ENCODE peak calls at places on chromosome 5, in eight cellular contexts. M, Z, W, G, F, P, T and L are unnamed samples.

GRCh38 chr5:45454114-45454513 is 242.1 kb downstream of the HCN1 start:
- DNase-seq in P (no peak), G (peak), F (no peak), M (peak), W (peak), Z (no peak), T (no peak), L (no peak)

GRCh38 chr5:37786855-37787254 is 53.0 kb downstream of the GDNF start:
- DNase-seq in Z (no peak), G (no peak), M (no peak), T (no peak), P (no peak), W (no peak), F (no peak), L (no peak)

GRCh38 chr5:170427672-170428236 is 38.6 kb upstream of the KCNMB1 start:
- DNase-seq in F (no peak), M (no peak), G (no peak), P (no peak), T (no peak), W (peak), Z (no peak), L (peak)

GRCh38 chr5:137214446-137215189 is 284.5 kb downstream of the SPOCK1 start:
- DNase-seq in G (no peak), F (no peak), Z (peak), M (no peak), T (no peak), W (no peak), P (no peak), L (no peak)

GRCh38 chr5:141507387-141508091 is 18.7 kb downstream of the PCDHGC5 start:
- DNase-seq in F (no peak), P (no peak), M (no peak), G (no peak), W (peak), Z (no peak), T (no peak), L (no peak)

GRCh38 chr5:128227984-128228383 is 144.4 kb downstream of the SLC12A2 start:
- DNase-seq in P (no peak), F (no peak), G (peak), W (no peak), T (no peak), Z (no peak), M (peak), L (no peak)

GRCh38 chr5:71529682-71530081 is 57.5 kb upstream of the MCCC2 start:
- DNase-seq in F (no peak), W (no peak), T (no peak), P (no peak), G (no peak), M (no peak), Z (no peak), L (no peak)

GRCh38 chr5:177496111-177497010 is 1.0 kb downstream of the PDLIM7 start:
- DNase-seq in P (peak), W (peak), F (no peak), T (no peak), G (peak), M (peak), Z (peak), L (no peak)

GRCh38 chr5:111670826-111671492 is 86.0 kb downstream of the NREP start:
- DNase-seq in Z (no peak), G (no peak), T (no peak), M (peak), P (peak), F (no peak), W (no peak), L (no peak)

GRCh38 chr5:177605078-177605477 is 5.1 kb downstream of the B4GALT7 start:
- DNase-seq in M (no peak), G (no peak), P (no peak), T (no peak), F (no peak), W (no peak), Z (no peak), L (no peak)

GRCh38 chr5:168324864-168325615 is 33.6 kb downstream of the WWC1 start:
- DNase-seq in T (no peak), F (no peak), W (no peak), G (peak), P (no peak), M (no peak), Z (peak), L (no peak)

GRCh38 chr5:5492087-5492933 is 69.8 kb downstream of the ICE1 start:
- DNase-seq in W (peak), T (no peak), P (peak), F (peak), Z (peak), M (peak), G (peak), L (peak)

GRCh38 chr5:157558089-157558595 is 17.4 kb downstream of the ADAM19 start:
- DNase-seq in M (no peak), P (no peak), G (no peak), T (no peak), Z (peak), F (no peak), W (no peak), L (no peak)

GRCh38 chr5:65871182-65871581 is 55.2 kb upstream of the ERBIN start:
- DNase-seq in G (peak), M (no peak), F (no peak), T (no peak), Z (no peak), W (no peak), P (no peak), L (no peak)

GRCh38 chr5:40685191-40685590 is 5.5 kb downstream of the PTGER4 start:
- DNase-seq in W (no peak), Z (no peak), G (no peak), F (no peak), M (peak), T (no peak), P (no peak), L (no peak)

GRCh38 chr5:68290260-68290674 is 74.7 kb downstream of the PIK3R1 start:
- DNase-seq in G (no peak), M (no peak), F (no peak), P (peak), T (no peak), W (peak), Z (no peak), L (no peak)

GRCh38 chr5:179115845-179116524 is 55.8 kb downstream of the ZNF354C start:
- DNase-seq in W (no peak), M (no peak), F (no peak), Z (no peak), T (no peak), G (no peak), P (no peak), L (no peak)

GRCh38 chr5:166430491-166431319 is 1860.7 kb upstream of the WWC1 start:
- DNase-seq in W (no peak), M (no peak), Z (no peak), T (peak), G (no peak), F (no peak), P (no peak), L (no peak)

GRCh38 chr5:67880876-67881275 is 334.7 kb upstream of the PIK3R1 start:
- DNase-seq in M (no peak), W (no peak), T (no peak), F (no peak), P (no peak), Z (no peak), G (no peak), L (no peak)

GRCh38 chr5:106749826-106750225 is 920.9 kb downstream of the EFNA5 start:
- DNase-seq in T (no peak), G (no peak), W (no peak), M (no peak), Z (no peak), F (no peak), P (no peak), L (peak)

GRCh38 chr5:179550511-179551342 is at the start of gene RUFY1:
- DNase-seq in M (peak), T (no peak), P (peak), F (peak), Z (peak), W (peak), G (peak), L (no peak)

GRCh38 chr5:150144211-150144801 is 11.3 kb downstream of the PDGFRB start:
- DNase-seq in F (no peak), T (no peak), M (no peak), G (no peak), W (peak), P (peak), Z (no peak), L (no peak)

GRCh38 chr5:122498163-122498562 is 186.1 kb downstream of the SNCAIP start:
- DNase-seq in M (no peak), W (peak), T (peak), F (no peak), Z (no peak), P (no peak), G (no peak), L (no peak)

GRCh38 chr5:56588636-56589485 is 226.5 kb upstream of the MAP3K1 start:
- DNase-seq in P (no peak), G (no peak), Z (no peak), F (peak), W (no peak), M (no peak), T (no peak), L (no peak)

GRCh38 chr5:80957031-80957761 is 3.0 kb upstream of the RASGRF2 start:
- DNase-seq in M (peak), Z (peak), P (no peak), T (no peak), W (no peak), F (no peak), G (no peak), L (no peak)

GRCh38 chr5:114335391-114335790 is 26.5 kb upstream of the KCNN2 start:
- DNase-seq in P (no peak), T (no peak), F (no peak), W (no peak), M (no peak), Z (no peak), G (no peak), L (no peak)

GRCh38 chr5:172782169-172783039 is 11.4 kb upstream of the DUSP1 start:
- DNase-seq in Z (peak), T (no peak), W (no peak), G (no peak), F (no peak), M (peak), P (no peak), L (no peak)

GRCh38 chr5:171598279-171599152 is 179.1 kb downstream of the FGF18 start:
- DNase-seq in P (no peak), F (no peak), M (no peak), W (no peak), Z (no peak), G (no peak), T (no peak), L (no peak)

GRCh38 chr5:135383803-135384495 is 15.1 kb downstream of the MACROH2A1 start:
- DNase-seq in P (no peak), G (no peak), M (no peak), F (no peak), W (no peak), T (no peak), Z (no peak), L (no peak)
- H3K9ac ChIP-seq in P (no peak), G (no peak), M (no peak), F (no peak), W (no peak), T (no peak), Z (no peak), L (no peak)

GRCh38 chr5:134246771-134247329 is 21.0 kb upstream of the PPP2CA start:
- DNase-seq in F (no peak), M (no peak), Z (peak), W (no peak), G (no peak), T (no peak), P (no peak), L (no peak)
- H3K27ac ChIP-seq in F (no peak), M (no peak), Z (no peak), W (peak), G (no peak), T (no peak), P (no peak), L (no peak)

DNA sequence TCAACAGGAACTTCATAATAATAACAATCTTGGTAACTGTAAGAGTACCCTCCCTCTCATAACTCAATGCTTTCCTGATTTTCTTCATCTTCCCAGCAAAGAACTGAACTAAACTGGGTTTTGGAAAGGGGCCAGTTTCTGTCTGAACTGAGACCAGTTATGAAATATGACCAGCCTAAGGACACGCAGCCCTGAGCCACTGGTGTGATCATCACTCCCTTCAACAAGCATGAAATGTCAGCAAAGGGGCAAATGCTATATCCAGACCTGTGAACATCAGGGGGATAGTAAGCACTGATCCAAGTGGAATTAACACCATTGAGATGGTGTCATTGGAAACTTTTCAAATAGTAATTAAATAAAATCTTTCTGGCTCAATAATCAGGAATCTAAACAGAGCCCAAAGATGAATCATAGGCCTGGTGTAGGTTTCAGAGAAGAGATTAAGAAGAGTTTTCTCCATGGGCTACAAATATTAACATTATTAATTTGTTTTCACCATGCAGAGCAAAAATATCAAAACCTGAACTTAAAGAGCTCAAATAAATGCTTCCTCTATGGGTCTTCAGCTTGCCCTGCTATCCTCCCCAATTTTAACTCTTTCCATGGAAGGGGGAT is 82.0 kb downstream of the DPYSL3 start:
- DNase-seq in W (no peak), F (no peak), T (no peak), M (no peak), P (no peak), Z (no peak), G (no peak), L (no peak)
- TF ChIP-seq POLR2AphosphoS5 in W (no peak), F (no peak), T (no peak), M (no peak), P (no peak), Z (no peak), G (no peak), L (no peak)

GRCh38 chr5:107832746-107833145 is 162.0 kb upstream of the EFNA5 start:
- DNase-seq in F (no peak), W (no peak), Z (no peak), G (no peak), P (no peak), T (no peak), M (no peak), L (no peak)

GRCh38 chr5:107826311-107827000 is 155.7 kb upstream of the EFNA5 start:
- DNase-seq in M (no peak), P (no peak), F (no peak), T (peak), G (no peak), Z (no peak), W (no peak), L (no peak)

GRCh38 chr5:107831612-107832395 is 161.1 kb upstream of the EFNA5 start:
- DNase-seq in T (no peak), F (no peak), M (no peak), G (no peak), Z (no peak), W (no peak), P (no peak), L (no peak)

GRCh38 chr5:107830750-107831149 is 160.0 kb upstream of the EFNA5 start:
- DNase-seq in P (no peak), G (no peak), M (no peak), T (no peak), W (no peak), F (no peak), Z (no peak), L (no peak)
- H3K9ac ChIP-seq in P (no peak), G (no peak), M (no peak), T (no peak), W (no peak), F (no peak), Z (no peak), L (no peak)